ENCODE peak calls at places on chromosomes 5 and 9, in eight cellular contexts. G, K, O, A, B, Q, S and R are unnamed samples.
A peak's percentile ranks its signal among the peaks of the same experiment; 100 is the strongest.

GRCh38 chr9:114501786-114502682 is 3.2 kb downstream of the WHRN start:
- DNase-seq in G (peak; percentile 56), K (no peak), O (peak; percentile 83), A (peak; percentile 71), B (peak; percentile 39), Q (no peak), S (no peak), R (no peak)

GRCh38 chr9:133874659-133875058 is 117.5 kb downstream of the VAV2 start:
- DNase-seq in G (no peak), K (no peak), O (no peak), A (no peak), B (no peak), Q (no peak), S (no peak), R (no peak)

GRCh38 chr5:175700991-175701390 is 43.1 kb downstream of the HRH2 start:
- DNase-seq in G (no peak), K (no peak), O (no peak), A (no peak), B (no peak), Q (no peak), S (peak; percentile 9), R (no peak)

GRCh38 chr9:14783358-14783757 is 60.8 kb upstream of the CER1 start:
- DNase-seq in G (no peak), K (no peak), O (no peak), A (no peak), B (no peak), Q (no peak), S (no peak), R (no peak)

GRCh38 chr5:113162770-113163169 is 186.2 kb downstream of the DCP2 start:
- DNase-seq in G (peak; percentile 29), K (no peak), O (no peak), A (no peak), B (no peak), Q (no peak), S (no peak), R (no peak)

GRCh38 chr9:98375138-98375726 is 119.8 kb upstream of the TBC1D2 start:
- DNase-seq in G (no peak), K (peak; percentile 0), O (no peak), A (peak; percentile 95), B (no peak), Q (no peak), S (no peak), R (no peak)

GRCh38 chr9:93955356-93956182 is 414 bp upstream of the BARX1 start:
- DNase-seq in G (no peak), K (no peak), O (no peak), A (peak; percentile 75), B (peak; percentile 77), Q (peak; percentile 46), S (peak; percentile 48), R (peak; percentile 31)

GRCh38 chr9:10274156-10274555 is 338.6 kb downstream of the PTPRD start:
- DNase-seq in G (no peak), K (no peak), O (no peak), A (no peak), B (no peak), Q (no peak), S (no peak), R (no peak)

GRCh38 chr9:33517373-33517772 is 6.7 kb upstream of the ANKRD18B start:
- DNase-seq in G (peak; percentile 55), K (no peak), O (peak; percentile 45), A (peak; percentile 29), B (no peak), Q (no peak), S (no peak), R (peak; percentile 1)

GRCh38 chr9:86175743-86176456 is 76.5 kb upstream of the GOLM1 start:
- DNase-seq in G (peak; percentile 58), K (no peak), O (no peak), A (no peak), B (peak; percentile 89), Q (no peak), S (no peak), R (no peak)

GRCh38 chr5:126976520-126977172 is 53.7 kb downstream of the MARCHF3 start:
- DNase-seq in G (no peak), K (no peak), O (no peak), A (no peak), B (no peak), Q (no peak), S (no peak), R (no peak)

GRCh38 chr5:124742983-124743533 is 3.4 kb downstream of the ZNF608 start:
- DNase-seq in G (peak; percentile 86), K (no peak), O (no peak), A (peak; percentile 37), B (no peak), Q (no peak), S (no peak), R (no peak)

GRCh38 chr5:90518666-90519065 is 10.7 kb downstream of the LYSMD3 start:
- DNase-seq in G (peak; percentile 25), K (no peak), O (no peak), A (no peak), B (no peak), Q (no peak), S (no peak), R (no peak)

GRCh38 chr5:56164371-56164770 is 68.8 kb downstream of the ANKRD55 start:
- DNase-seq in G (no peak), K (no peak), O (peak; percentile 81), A (no peak), B (no peak), Q (no peak), S (no peak), R (no peak)

GRCh38 chr9:12426198-12426864 is 266.9 kb upstream of the TYRP1 start:
- DNase-seq in G (no peak), K (no peak), O (no peak), A (peak; percentile 57), B (peak; percentile 26), Q (no peak), S (no peak), R (no peak)

GRCh38 chr5:59569608-59570334 is 323.8 kb downstream of the PDE4D start:
- DNase-seq in G (peak; percentile 7), K (no peak), O (no peak), A (peak; percentile 55), B (no peak), Q (no peak), S (no peak), R (no peak)

GRCh38 chr5:124755565-124755964 is 9.1 kb upstream of the ZNF608 start:
- DNase-seq in G (peak; percentile 80), K (no peak), O (peak; percentile 87), A (peak; percentile 61), B (no peak), Q (no peak), S (no peak), R (no peak)

GRCh38 chr5:176185133-176185733 is 53.0 kb upstream of the SIMC1 start:
- DNase-seq in G (peak; percentile 32), K (no peak), O (no peak), A (no peak), B (no peak), Q (no peak), S (no peak), R (no peak)

GRCh38 chr5:179123109-179123426 is 62.9 kb downstream of the ZNF354C start:
- DNase-seq in G (no peak), K (peak; percentile 2), O (no peak), A (no peak), B (no peak), Q (no peak), S (no peak), R (no peak)

GRCh38 chr5:35659556-35659955 is 41.9 kb downstream of the SPEF2 start:
- DNase-seq in G (no peak), K (no peak), O (no peak), A (no peak), B (no peak), Q (no peak), S (no peak), R (no peak)

GRCh38 chr5:144203750-144204596 is 33.3 kb downstream of the KCTD16 start:
- DNase-seq in G (peak; percentile 54), K (peak; percentile 42), O (peak; percentile 56), A (peak; percentile 70), B (peak; percentile 29), Q (no peak), S (peak; percentile 25), R (peak; percentile 9)

GRCh38 chr5:149728303-149728702 is 1.8 kb upstream of the PPARGC1B start:
- DNase-seq in G (no peak), K (peak; percentile 63), O (no peak), A (no peak), B (no peak), Q (no peak), S (no peak), R (no peak)